ENCODE peak calls at places on chromosomes 6 and 20, in nine cellular contexts. W is IMR-90, K is upper lobe of left lung, P is Peyer's patch, U is ovary, O is suprapubic skin, E is uterus, T is HL-60, S is WERI-Rb-1. D is an unnamed sample.

GRCh38 chr6:101396552-101397173 is 3.2 kb downstream of the GRIK2 start:
- DNase-seq in O (no peak), E (no peak), W (peak; percentile 64), T (peak; percentile 2), P (no peak), U (no peak), S (no peak), K (no peak), D (peak; percentile 72)

GRCh38 chr20:46984391-46984790 is 89.7 kb downstream of the EYA2 start:
- DNase-seq in E (no peak), W (peak; percentile 31), S (no peak), U (no peak), P (no peak), O (no peak), K (no peak), T (no peak), D (peak; percentile 45)

GRCh38 chr6:141326925-141327324 is 805.8 kb upstream of the GJE1 start:
- DNase-seq in O (no peak), W (no peak), S (no peak), U (no peak), P (no peak), E (no peak), K (no peak), T (no peak), D (no peak)

GRCh38 chr20:49293122-49293521 is 15.3 kb upstream of the ZNFX1 start:
- DNase-seq in T (no peak), W (no peak), K (no peak), E (no peak), O (no peak), U (no peak), P (no peak), S (no peak), D (no peak)

GRCh38 chr6:119979862-119980261 is 630.3 kb upstream of the MAN1A1 start:
- DNase-seq in U (no peak), W (peak; percentile 2), O (no peak), P (no peak), E (no peak), S (no peak), T (no peak), K (no peak), D (peak; percentile 27)

GRCh38 chr6:157551041-157551832 is 170.2 kb downstream of the ZDHHC14 start:
- DNase-seq in P (no peak), K (no peak), S (no peak), O (no peak), E (no peak), T (no peak), W (no peak), U (no peak), D (no peak)

GRCh38 chr6:119627908-119628669 is 278.5 kb upstream of the MAN1A1 start:
- DNase-seq in E (no peak), K (no peak), P (no peak), T (no peak), W (peak; percentile 49), S (no peak), U (no peak), O (no peak), D (peak; percentile 66)

GRCh38 chr20:46221271-46221670 is 87.0 kb downstream of the CDH22 start:
- DNase-seq in K (no peak), U (no peak), P (no peak), E (no peak), O (no peak), S (peak; percentile 52), W (no peak), T (no peak), D (no peak)

GRCh38 chr20:3473944-3474343 is 3.1 kb downstream of the ATRN start:
- DNase-seq in S (no peak), E (no peak), T (no peak), P (no peak), K (no peak), U (no peak), O (no peak), W (no peak), D (no peak)

GRCh38 chr6:136961848-136962247 is 39.7 kb downstream of the SLC35D3 start:
- DNase-seq in W (no peak), O (no peak), S (no peak), E (no peak), P (no peak), K (no peak), T (no peak), U (no peak), D (no peak)

GRCh38 chr6:168496139-168496840 is 55.3 kb downstream of the SMOC2 start:
- DNase-seq in O (no peak), U (no peak), T (no peak), S (no peak), E (no peak), K (no peak), P (no peak), W (no peak), D (no peak)

GRCh38 chr20:53074811-53075314 is 102.7 kb downstream of the TSHZ2 start:
- DNase-seq in K (no peak), E (no peak), S (no peak), O (no peak), T (no peak), W (no peak), P (no peak), U (no peak), D (peak; percentile 16)

GRCh38 chr20:53914861-53915458 is 155.4 kb downstream of the BCAS1 start:
- DNase-seq in P (no peak), E (no peak), K (no peak), U (no peak), T (no peak), S (no peak), O (peak; percentile 4), W (no peak), D (peak; percentile 35)

GRCh38 chr20:33653900-33654596 is 8.1 kb upstream of the C20orf144 start:
- DNase-seq in W (no peak), U (peak; percentile 58), S (no peak), K (peak; percentile 89), E (peak; percentile 24), T (no peak), P (peak; percentile 94), O (no peak), D (no peak)

GRCh38 chr6:12363651-12364381 is 73.7 kb downstream of the EDN1 start:
- DNase-seq in E (no peak), P (peak; percentile 79), K (peak; percentile 45), U (no peak), W (no peak), O (no peak), S (no peak), T (peak; percentile 23), D (no peak)

GRCh38 chr6:44630125-44631028 is 242.9 kb downstream of the CDC5L start:
- DNase-seq in E (no peak), P (peak; percentile 43), O (no peak), U (peak; percentile 13), K (no peak), T (peak; percentile 18), S (peak; percentile 93), W (peak; percentile 51), D (peak; percentile 78)
- TF ChIP-seq CTCF in E (peak; percentile 14), P (peak; percentile 16), O (no peak), U (no peak), K (no peak), T (peak; percentile 0), S (peak; percentile 95), W (peak; percentile 68), D (peak; percentile 79)

GRCh38 chr20:44033344-44033743 is 118.7 kb downstream of the TOX2 start:
- DNase-seq in E (no peak), T (no peak), S (no peak), U (no peak), O (no peak), K (no peak), W (peak; percentile 21), P (no peak), D (peak; percentile 28)

GRCh38 chr20:44033873-44034272 is 119.2 kb downstream of the TOX2 start:
- DNase-seq in K (no peak), S (no peak), W (no peak), E (no peak), U (no peak), P (peak; percentile 19), T (no peak), O (no peak), D (no peak)

GRCh38 chr20:44034965-44035635 is 120.4 kb downstream of the TOX2 start:
- DNase-seq in O (no peak), S (no peak), W (no peak), T (no peak), K (no peak), U (no peak), P (peak; percentile 45), E (no peak), D (no peak)

GRCh38 chr20:44035924-44036323 is 121.3 kb downstream of the TOX2 start:
- DNase-seq in K (no peak), P (peak; percentile 19), S (no peak), T (no peak), E (no peak), U (no peak), O (no peak), W (no peak), D (no peak)

GRCh38 chr20:44034451-44034850 is 119.8 kb downstream of the TOX2 start:
- DNase-seq in E (no peak), S (no peak), P (no peak), U (no peak), O (no peak), K (no peak), W (no peak), T (no peak), D (no peak)
- H3K4me3 ChIP-seq in E (no peak overlapping the region), S (no peak overlapping the region), P (no peak overlapping the region), U (no peak overlapping the region), O (no peak overlapping the region), K (no peak overlapping the region), W (no peak overlapping the region), T (no peak overlapping the region), D (no peak overlapping the region)

DNA sequence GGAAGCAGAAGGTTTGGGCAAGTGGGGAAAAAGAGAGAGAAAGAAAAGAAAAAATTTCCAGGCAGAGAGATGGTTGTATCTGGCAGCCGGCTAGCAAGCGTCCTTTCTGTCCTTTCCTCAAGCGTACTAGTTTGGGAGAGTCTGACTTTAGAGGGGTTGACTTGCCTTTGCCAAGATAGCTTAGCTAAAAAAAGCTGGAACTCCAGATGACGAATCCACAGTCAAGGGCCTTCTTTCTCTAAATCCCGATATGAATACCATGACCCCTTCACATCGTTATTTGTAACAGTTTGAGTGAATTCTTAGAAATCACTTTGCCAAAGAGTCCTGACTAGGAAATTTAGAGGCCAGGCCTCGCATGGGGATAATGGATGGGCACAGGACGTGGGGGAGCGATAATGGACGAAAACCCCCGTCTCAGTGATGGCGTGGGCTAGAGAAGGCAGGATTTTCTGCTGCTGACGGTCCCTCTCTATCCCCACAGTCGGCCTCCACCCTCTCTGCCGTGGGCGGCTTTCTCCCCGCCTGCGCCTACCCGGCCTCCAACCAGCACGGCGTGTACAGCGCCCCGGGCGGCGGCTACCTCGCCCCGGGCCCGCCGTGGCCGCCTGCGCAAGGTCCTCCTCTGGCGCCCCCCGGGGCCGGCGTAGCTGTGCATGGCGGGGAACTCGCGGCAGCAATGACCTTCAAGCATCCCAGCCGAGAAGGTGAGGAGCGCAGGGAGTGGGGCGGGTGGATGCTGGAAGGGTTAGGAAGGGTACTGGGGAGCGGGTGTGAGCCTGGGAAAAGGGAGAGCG is 3.5 kb downstream of the PAX1 start:
- DNase-seq in P (no peak), K (no peak), E (no peak), O (no peak), T (no peak), U (no peak), S (no peak), W (no peak), D (no peak)
- TF ChIP-seq CTCF in P (no peak), K (no peak), E (no peak), O (no peak), T (no peak), U (no peak), S (no peak), W (no peak), D (no peak)

DNA sequence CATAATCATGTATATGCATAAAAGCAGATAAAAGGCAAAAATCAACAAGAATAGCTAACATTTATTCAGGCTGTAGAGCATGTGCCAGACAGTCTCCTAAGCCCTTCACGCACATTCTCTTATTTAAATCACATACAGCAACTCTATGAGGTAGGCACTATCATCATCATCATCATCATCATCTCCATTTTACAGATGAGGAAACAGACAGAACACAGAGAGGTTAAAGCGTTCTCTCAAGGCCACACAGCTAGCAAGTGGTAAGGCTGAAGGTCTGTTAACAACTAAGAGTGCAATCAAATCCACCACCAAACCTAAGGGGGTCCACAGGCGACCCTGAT is 857 bp upstream of the PLEKHG1 start:
- DNase-seq in T (no peak), S (no peak), E (no peak), W (no peak), P (no peak), O (no peak), U (no peak), K (no peak), D (no peak)
- H3K4me3 ChIP-seq in T (no peak overlapping the region), S (no peak overlapping the region), E (no peak overlapping the region), W (no peak overlapping the region), P (peak overlapping the region; percentile 94), O (no peak overlapping the region), U (no peak overlapping the region), K (no peak overlapping the region), D (no peak overlapping the region)

D was measured in cardiac fibroblast.